ENCODE peak calls at places on chromosomes 5 and 9, in ten cellular contexts. E is HCT116, R is prostate gland, U is esophagus muscularis mucosa, X is Panc1, D is GM12878, Z is spleen, I is upper lobe of left lung, W is breast epithelium, G is suprapubic skin. J is an unnamed sample.

GRCh38 chr9:37421914-37422288 is 595 bp upstream of the GRHPR start:
- DNase-seq in E (no peak), R (no peak), U (no peak), X (no peak), D (no peak), Z (no peak), I (no peak), W (no peak), G (no peak), J (no peak)

GRCh38 chr5:167633931-167634341 is 657.5 kb upstream of the WWC1 start:
- DNase-seq in E (no peak), R (no peak), U (no peak), X (no peak), D (no peak), Z (no peak), I (no peak), W (no peak), G (no peak), J (no peak)

GRCh38 chr5:73617510-73618279 is 8.3 kb upstream of the ARHGEF28 start:
- DNase-seq in E (no peak), R (no peak), U (no peak), X (no peak), D (no peak), Z (no peak), I (no peak), W (no peak), G (no peak), J (no peak)

GRCh38 chr9:96858018-96858573 is 3.8 kb upstream of the ZNF782 start:
- DNase-seq in E (no peak), R (no peak), U (no peak), X (no peak), D (no peak), Z (no peak), I (no peak), W (no peak), G (no peak), J (no peak)

GRCh38 chr9:120583958-120584369 is 4.0 kb upstream of the CDK5RAP2 start:
- DNase-seq in E (peak; percentile 16), R (no peak), U (no peak), X (no peak), D (peak; percentile 65), Z (no peak), I (no peak), W (peak; percentile 76), G (no peak), J (no peak)

GRCh38 chr9:73270967-73271722 is 119.5 kb downstream of the ANXA1 start:
- DNase-seq in E (peak; percentile 10), R (no peak), U (no peak), X (no peak), D (no peak), Z (no peak), I (no peak), W (no peak), G (no peak), J (no peak)

GRCh38 chr5:42924686-42925085 is 113.0 kb upstream of the SELENOP start:
- DNase-seq in E (no peak), R (no peak), U (no peak), X (no peak), D (no peak), Z (no peak), I (peak; percentile 46), W (no peak), G (no peak), J (no peak)

GRCh38 chr9:21558627-21559401 is 76.7 kb upstream of the IFNE start:
- DNase-seq in E (no peak), R (no peak), U (no peak), X (no peak), D (no peak), Z (no peak), I (no peak), W (no peak), G (no peak), J (no peak)

DNA sequence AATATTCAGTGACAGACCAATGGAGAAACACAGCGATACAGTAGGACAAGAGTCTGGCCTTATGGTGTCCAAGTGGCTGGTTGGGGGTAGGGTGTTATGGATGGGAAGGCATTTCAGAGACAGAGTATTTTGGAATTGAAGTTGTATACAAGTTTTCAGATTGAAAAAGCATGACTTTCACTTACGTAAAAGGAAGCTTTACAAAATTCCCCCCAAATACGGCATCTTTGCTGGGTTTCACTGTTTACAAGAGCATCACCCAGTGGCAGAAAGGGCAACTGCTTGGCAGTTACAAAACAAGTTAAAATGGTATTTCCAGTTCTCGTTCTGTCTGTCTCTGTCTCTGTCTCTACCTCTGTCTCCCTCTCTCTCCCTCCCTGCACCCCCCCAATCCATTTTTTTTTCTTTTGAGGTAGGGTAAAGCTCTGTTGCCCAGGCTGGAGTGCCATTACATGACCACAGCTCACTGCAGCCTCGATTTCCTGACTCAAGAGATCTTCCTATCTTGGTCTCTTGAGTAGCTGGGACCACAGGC is 86.2 kb downstream of the PTPN3 start:
- DNase-seq in E (no peak), R (no peak), U (no peak), X (peak; percentile 47), D (peak; percentile 75), Z (no peak), I (no peak), W (no peak), G (no peak), J (no peak)
- H3K4me1 ChIP-seq in E (no peaks in the 10 kb centered on the region), R (no peaks in the 10 kb centered on the region), U (peaks cover 9% of the 10 kb centered on the region), X (no peaks in the 10 kb centered on the region), D (peaks cover 52% of the 10 kb centered on the region), Z (peaks cover 5% of the 10 kb centered on the region), I (no peaks in the 10 kb centered on the region), W (no peaks in the 10 kb centered on the region), G (no peaks in the 10 kb centered on the region), J (peaks cover 8% of the 10 kb centered on the region)

GRCh38 chr5:14686517-14686916 is 22.0 kb downstream of the OTULIN start:
- DNase-seq in E (no peak), R (no peak), U (no peak), X (no peak), D (no peak), Z (no peak), I (no peak), W (no peak), G (no peak), J (no peak)

GRCh38 chr5:14683906-14684455 is 19.5 kb downstream of the OTULIN start:
- DNase-seq in E (no peak), R (peak; percentile 83), U (no peak), X (no peak), D (no peak), Z (no peak), I (no peak), W (no peak), G (no peak), J (no peak)

GRCh38 chr5:14687023-14687665 is 22.6 kb downstream of the OTULIN start:
- DNase-seq in E (no peak), R (no peak), U (no peak), X (no peak), D (no peak), Z (peak; percentile 40), I (no peak), W (no peak), G (no peak), J (no peak)

GRCh38 chr5:14684757-14685156 is 20.2 kb downstream of the OTULIN start:
- DNase-seq in E (no peak), R (peak; percentile 73), U (no peak), X (no peak), D (no peak), Z (peak; percentile 35), I (no peak), W (no peak), G (no peak), J (no peak)

DNA sequence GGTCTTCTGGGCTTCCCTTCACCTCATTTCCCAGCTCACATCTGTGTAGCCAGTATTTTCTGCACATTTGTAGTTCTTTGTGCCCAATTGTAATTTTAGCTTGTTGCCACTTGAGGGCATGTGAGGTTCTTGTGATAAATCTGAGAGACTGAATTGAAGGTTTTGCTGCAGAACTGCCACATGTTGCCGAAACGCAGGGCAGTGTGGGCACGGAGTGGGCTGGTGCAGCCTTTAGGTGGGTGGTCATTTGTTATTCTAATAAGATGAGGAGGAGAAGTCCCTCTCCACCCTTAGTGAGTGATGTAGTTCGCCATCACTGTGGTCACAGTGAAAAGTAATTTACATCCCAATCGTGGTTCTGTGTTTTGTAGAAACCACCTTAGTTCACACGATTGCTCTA is 21.2 kb downstream of the OTULIN start:
- DNase-seq in E (peak; percentile 23), R (peak; percentile 49), U (no peak), X (no peak), D (peak; percentile 68), Z (peak; percentile 70), I (no peak), W (no peak), G (no peak), J (no peak)
- TF ChIP-seq POLR2AphosphoS5 in E (no peak), R (peak; percentile 56), U (no peak), X (no peak), D (no peak), Z (no peak), I (no peak), W (no peak), G (no peak), J (no peak)

GRCh38 chr9:127976943-127977871 is 3.6 kb downstream of the EEIG1 start:
- DNase-seq in E (no peak), R (no peak), U (no peak), X (no peak), D (no peak), Z (no peak), I (no peak), W (no peak), G (no peak), J (no peak)

GRCh38 chr9:127977877-127978647 is 2.7 kb downstream of the EEIG1 start:
- DNase-seq in E (no peak), R (no peak), U (peak; percentile 92), X (no peak), D (no peak), Z (no peak), I (no peak), W (no peak), G (no peak), J (peak; percentile 87)

GRCh38 chr9:127980056-127980705 is 608 bp downstream of the EEIG1 start:
- DNase-seq in E (no peak), R (peak; percentile 62), U (no peak), X (no peak), D (no peak), Z (peak; percentile 92), I (peak; percentile 93), W (no peak), G (peak; percentile 82), J (peak; percentile 75)

GRCh38 chr9:127979333-127980055 is 1.3 kb downstream of the EEIG1 start:
- DNase-seq in E (no peak), R (no peak), U (no peak), X (no peak), D (no peak), Z (peak; percentile 87), I (peak; percentile 89), W (no peak), G (peak; percentile 82), J (peak; percentile 85)

DNA sequence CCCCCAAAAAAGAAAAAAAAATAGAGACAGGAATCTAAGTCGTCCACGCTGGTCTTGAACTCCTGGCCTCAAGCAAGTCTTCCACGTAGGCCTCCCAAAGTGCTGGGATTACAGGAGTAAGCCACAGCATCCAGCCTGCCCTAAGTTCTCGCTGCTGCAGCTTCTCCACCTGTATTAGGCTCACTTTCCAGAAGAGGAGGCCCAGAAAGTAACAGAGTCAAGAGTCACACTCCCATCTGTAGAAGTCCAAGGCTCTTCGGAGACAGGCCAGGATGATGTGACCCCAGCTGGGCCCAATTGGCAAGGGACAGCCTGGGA is 1.8 kb downstream of the EEIG1 start:
- DNase-seq in E (no peak), R (no peak), U (no peak), X (no peak), D (no peak), Z (no peak), I (no peak), W (no peak), G (no peak), J (no peak)
- H3K4me1 ChIP-seq in E (peaks cover 44% of the 10 kb centered on the region), R (peaks cover 30% of the 10 kb centered on the region), U (peaks cover 64% of the 10 kb centered on the region), X (peaks cover 42% of the 10 kb centered on the region), D (peaks cover 45% of the 10 kb centered on the region), Z (peaks cover 91% of the 10 kb centered on the region), I (peaks cover 67% of the 10 kb centered on the region), W (peaks cover 39% of the 10 kb centered on the region), G (peaks cover 77% of the 10 kb centered on the region), J (no peaks in the 10 kb centered on the region)

GRCh38 chr5:172909931-172910502 is 49.2 kb upstream of the RPL26L1 start:
- DNase-seq in E (no peak), R (no peak), U (no peak), X (no peak), D (no peak), Z (no peak), I (no peak), W (no peak), G (no peak), J (peak; percentile 83)

GRCh38 chr5:172911976-172912375 is 47.2 kb upstream of the RPL26L1 start:
- DNase-seq in E (no peak), R (no peak), U (no peak), X (no peak), D (no peak), Z (no peak), I (no peak), W (no peak), G (no peak), J (no peak)

GRCh38 chr5:172911628-172911880 is 47.7 kb upstream of the RPL26L1 start:
- DNase-seq in E (no peak), R (no peak), U (no peak), X (no peak), D (no peak), Z (no peak), I (no peak), W (no peak), G (no peak), J (no peak)

GRCh38 chr5:172913117-172913850 is 45.9 kb upstream of the RPL26L1 start:
- DNase-seq in E (no peak), R (no peak), U (no peak), X (no peak), D (no peak), Z (no peak), I (no peak), W (no peak), G (no peak), J (no peak)

DNA sequence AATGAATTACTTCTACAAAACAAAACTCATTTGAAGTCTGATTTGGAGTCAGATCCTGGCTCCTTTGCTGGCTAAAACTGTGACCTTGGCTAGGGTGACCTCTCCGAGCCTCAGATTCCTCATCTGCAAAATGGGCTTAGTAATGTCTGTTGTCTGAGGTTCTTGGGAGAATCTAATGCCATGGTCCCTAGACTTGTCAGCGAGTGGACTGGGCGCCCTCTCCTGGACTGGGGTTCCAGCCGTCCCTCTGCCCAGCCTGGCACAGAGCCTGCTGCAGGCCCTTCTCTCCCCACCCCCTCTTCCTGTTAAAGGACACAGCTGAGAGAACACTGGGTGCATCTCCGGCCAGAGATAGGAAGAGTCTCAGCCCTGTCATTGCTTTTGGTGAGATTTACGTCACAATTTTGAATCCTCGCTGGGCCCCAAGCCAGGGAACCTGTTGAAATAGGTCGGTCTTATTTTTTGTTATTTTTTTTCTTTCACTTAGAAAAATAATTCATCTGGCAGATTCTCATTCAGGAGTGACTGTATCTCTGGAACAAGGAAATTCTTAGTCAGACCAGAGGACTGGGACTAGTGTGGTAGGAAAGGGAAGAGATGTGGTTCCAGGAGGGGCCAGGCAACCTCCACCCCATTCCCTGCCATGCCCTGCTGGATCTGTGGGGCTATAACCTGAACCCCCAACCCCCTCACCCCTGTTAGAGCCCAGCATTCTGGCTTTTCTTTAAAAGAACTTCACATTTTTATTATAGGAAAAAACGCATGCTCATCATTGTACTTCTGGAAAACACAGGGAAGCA is 48.2 kb upstream of the RPL26L1 start:
- DNase-seq in E (peak; percentile 21), R (no peak), U (peak; percentile 97), X (no peak), D (peak; percentile 61), Z (peak; percentile 92), I (no peak), W (peak; percentile 49), G (peak; percentile 91), J (peak; percentile 95)
- TF ChIP-seq POLR2AphosphoS5 in E (no peak), R (peak; percentile 54), U (peak; percentile 73), X (no peak), D (no peak), Z (peak; percentile 91), I (peak; percentile 93), W (peak; percentile 14), G (peak; percentile 9), J (peak; percentile 22)

J was measured in sigmoid colon.